ENCODE peak calls at places on chromosomes 5 and 9, in five cellular contexts. K, F, B, P and Z are unnamed samples.

GRCh38 chr9:125521462-125522327 is 185.3 kb downstream of the MAPKAP1 start:
- DNase-seq in K (no peak), F (no peak), B (no peak), P (peak; percentile 80), Z (peak; percentile 94)

GRCh38 chr5:135662683-135663082 is 83.9 kb upstream of the CXCL14 start:
- DNase-seq in K (no peak), F (no peak), B (no peak), P (no peak), Z (no peak)

GRCh38 chr5:166720026-166720425 is 1571.4 kb upstream of the WWC1 start:
- DNase-seq in K (no peak), F (no peak), B (no peak), P (no peak), Z (no peak)

GRCh38 chr5:167754501-167754941 is 536.9 kb upstream of the WWC1 start:
- DNase-seq in K (no peak), F (no peak), B (no peak), P (peak; percentile 10), Z (peak; percentile 95)

GRCh38 chr5:142316051-142316450 is 8.8 kb downstream of the SPRY4 start:
- DNase-seq in K (no peak), F (no peak), B (no peak), P (no peak), Z (peak; percentile 69)

GRCh38 chr9:70551391-70551790 is 136.9 kb upstream of the KLF9 start:
- DNase-seq in K (no peak), F (no peak), B (no peak), P (no peak), Z (no peak)

GRCh38 chr5:127439544-127440096 is 77.8 kb upstream of the PRRC1 start:
- DNase-seq in K (no peak), F (no peak), B (no peak), P (no peak), Z (no peak)

GRCh38 chr5:130337179-130337888 is 433.1 kb downstream of the CHSY3 start:
- DNase-seq in K (no peak), F (no peak), B (no peak), P (peak; percentile 1), Z (peak; percentile 24)

GRCh38 chr5:172283862-172284274 is 304 bp upstream of the UBTD2 start:
- DNase-seq in K (peak; percentile 83), F (peak; percentile 91), B (peak; percentile 93), P (no peak), Z (peak; percentile 80)

DNA sequence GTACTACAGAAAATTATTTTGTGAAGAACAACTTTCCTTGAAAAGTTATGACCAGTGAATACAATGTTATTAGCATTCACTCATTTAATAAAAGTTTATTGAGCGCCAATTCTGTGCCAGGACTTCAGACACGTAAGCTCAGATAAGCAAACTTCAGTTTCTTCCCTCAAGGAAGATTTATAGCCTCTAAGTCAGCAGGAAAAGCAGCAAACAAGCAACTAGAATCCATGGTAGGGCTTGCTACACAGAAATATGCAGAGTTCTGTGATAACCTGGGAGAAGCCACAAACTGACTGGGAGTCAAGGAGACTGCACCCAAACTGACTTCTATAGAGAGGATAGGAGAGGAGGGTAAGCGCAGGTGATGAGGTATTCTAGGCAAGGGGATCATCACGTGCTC is 1.4 kb upstream of the OGN start:
- DNase-seq in K (no peak), F (no peak), B (no peak), P (no peak), Z (no peak)
- H3K4me3 ChIP-seq in K (no peak overlapping the region), F (no peak overlapping the region), B (no peak overlapping the region), P (no peak overlapping the region), Z (no peak overlapping the region)

DNA sequence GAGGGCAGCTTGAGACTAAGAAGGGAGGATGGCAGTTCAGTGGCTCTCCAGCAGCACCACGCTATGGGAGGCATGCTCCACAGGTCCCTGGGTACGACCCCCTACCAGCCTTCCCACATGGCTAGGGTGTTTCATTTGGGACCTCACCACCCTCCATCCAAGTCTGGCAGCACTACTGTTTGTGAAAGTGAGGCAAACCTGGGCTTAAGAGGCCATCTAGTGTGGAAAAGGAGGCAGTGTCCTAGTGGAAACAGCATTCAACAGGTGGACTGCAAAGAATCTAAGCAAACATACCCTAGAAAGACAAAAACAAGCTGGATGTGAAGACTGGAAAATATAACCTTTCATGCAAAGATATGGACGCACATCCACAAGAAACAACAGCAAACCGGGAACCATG is 4.8 kb upstream of the C5orf47 start:
- DNase-seq in K (no peak), F (no peak), B (no peak), P (no peak), Z (no peak)
- TF ChIP-seq CTCF in K (peak; percentile 10), F (peak; percentile 38), B (no peak), P (peak; percentile 36), Z (peak; percentile 43)

GRCh38 chr5:80245986-80246781 is 9.7 kb downstream of the SERINC5 start:
- DNase-seq in K (no peak), F (no peak), B (no peak), P (no peak), Z (peak; percentile 86)
- H3K4me3 ChIP-seq in K (no peak overlapping the region), F (no peak overlapping the region), B (no peak overlapping the region), P (no peak overlapping the region), Z (no peak overlapping the region)

DNA sequence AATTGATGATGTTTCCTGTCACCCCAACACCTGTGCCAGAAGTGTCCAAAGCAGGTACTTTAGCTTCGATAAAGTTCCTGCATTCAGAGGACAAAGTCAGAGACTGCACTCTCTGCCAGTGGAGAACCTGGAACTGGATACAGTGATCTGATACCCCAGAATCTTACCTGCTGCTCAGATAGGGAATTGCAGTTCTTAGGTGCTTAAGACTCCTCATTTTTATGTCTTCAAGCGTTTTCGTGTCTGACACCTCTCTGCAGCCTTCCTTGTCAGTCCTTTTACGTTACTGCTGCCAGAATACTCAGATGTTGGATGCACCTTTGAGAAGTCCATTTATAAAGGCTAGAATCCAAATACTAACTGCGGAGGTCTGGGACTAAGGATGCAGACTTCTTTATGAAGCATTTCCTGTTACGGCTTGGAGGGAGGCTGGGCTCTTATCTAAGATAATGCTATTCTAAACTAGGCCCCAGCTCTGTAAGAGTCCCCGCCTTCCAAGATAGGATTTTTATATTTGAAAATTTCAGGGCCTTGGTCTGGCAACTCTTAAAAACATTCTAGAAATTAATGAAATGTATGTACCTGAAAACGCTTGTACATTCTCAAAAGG is 1.9 kb downstream of the ISOC1 start:
- DNase-seq in K (no peak), F (no peak), B (no peak), P (no peak), Z (no peak)
- TF ChIP-seq CTCF in K (no peak), F (no peak), B (no peak), P (no peak), Z (no peak)